ENCODE peak calls at places on chromosomes 16 and 17, in six cellular contexts. One of them, this sample, is unnamed.
A peak's percentile ranks its signal among the peaks of the same experiment; 100 is the strongest.

GRCh38 chr17:39209317-39210092 is 9.4 kb downstream of the RPL19 start:
- DNase-seq in stimulated activated CD8-positive, alpha-beta memory T cell treated with anti-CD3 and anti-CD28 coated beads, Interleukin-15, amount 100 ng/mL, for 48 hours: peak; percentile 70
- DNase-seq in NCI-H82: no peak
- DNase-seq in anterior cingulate cortex: no peak
- DNase-seq in GOT3: no peak
- DNase-seq in NCI-H69: peak; percentile 95
- DNase-seq in this sample: peak; percentile 88

GRCh38 chr16:11067697-11068141 is 123.4 kb downstream of the CLEC16A start:
- DNase-seq in stimulated activated CD8-positive, alpha-beta memory T cell treated with anti-CD3 and anti-CD28 coated beads, Interleukin-15, amount 100 ng/mL, for 48 hours: no peak
- DNase-seq in NCI-H82: no peak
- DNase-seq in anterior cingulate cortex: no peak
- DNase-seq in GOT3: no peak
- DNase-seq in NCI-H69: no peak
- DNase-seq in this sample: no peak

GRCh38 chr16:24721830-24722238 is 7.6 kb upstream of the TNRC6A start:
- DNase-seq in stimulated activated CD8-positive, alpha-beta memory T cell treated with anti-CD3 and anti-CD28 coated beads, Interleukin-15, amount 100 ng/mL, for 48 hours: peak; percentile 51
- DNase-seq in NCI-H82: no peak
- DNase-seq in anterior cingulate cortex: no peak
- DNase-seq in GOT3: no peak
- DNase-seq in NCI-H69: no peak
- DNase-seq in this sample: no peak

GRCh38 chr16:54193656-54194007 is 93.0 kb downstream of the IRX3 start:
- DNase-seq in stimulated activated CD8-positive, alpha-beta memory T cell treated with anti-CD3 and anti-CD28 coated beads, Interleukin-15, amount 100 ng/mL, for 48 hours: peak; percentile 15
- DNase-seq in NCI-H82: peak; percentile 69
- DNase-seq in anterior cingulate cortex: peak; percentile 20
- DNase-seq in GOT3: peak; percentile 67
- DNase-seq in NCI-H69: peak; percentile 86
- DNase-seq in this sample: peak; percentile 65

GRCh38 chr16:89711601-89712475 is 8.9 kb downstream of the VPS9D1 start:
- DNase-seq in stimulated activated CD8-positive, alpha-beta memory T cell treated with anti-CD3 and anti-CD28 coated beads, Interleukin-15, amount 100 ng/mL, for 48 hours: peak; percentile 65
- DNase-seq in NCI-H82: peak; percentile 87
- DNase-seq in anterior cingulate cortex: no peak
- DNase-seq in GOT3: no peak
- DNase-seq in NCI-H69: peak; percentile 65
- DNase-seq in this sample: no peak

GRCh38 chr17:65850486-65850885 is 289.0 kb upstream of the AXIN2 start:
- DNase-seq in stimulated activated CD8-positive, alpha-beta memory T cell treated with anti-CD3 and anti-CD28 coated beads, Interleukin-15, amount 100 ng/mL, for 48 hours: no peak
- DNase-seq in NCI-H82: no peak
- DNase-seq in anterior cingulate cortex: no peak
- DNase-seq in GOT3: no peak
- DNase-seq in NCI-H69: no peak
- DNase-seq in this sample: no peak

GRCh38 chr17:66775881-66776400 is 59.0 kb upstream of the CACNG5 start:
- DNase-seq in stimulated activated CD8-positive, alpha-beta memory T cell treated with anti-CD3 and anti-CD28 coated beads, Interleukin-15, amount 100 ng/mL, for 48 hours: no peak
- DNase-seq in NCI-H82: no peak
- DNase-seq in anterior cingulate cortex: no peak
- DNase-seq in GOT3: no peak
- DNase-seq in NCI-H69: peak; percentile 34
- DNase-seq in this sample: no peak

GRCh38 chr17:12320286-12320685 is 299.6 kb downstream of the MAP2K4 start:
- DNase-seq in stimulated activated CD8-positive, alpha-beta memory T cell treated with anti-CD3 and anti-CD28 coated beads, Interleukin-15, amount 100 ng/mL, for 48 hours: no peak
- DNase-seq in NCI-H82: no peak
- DNase-seq in anterior cingulate cortex: no peak
- DNase-seq in GOT3: no peak
- DNase-seq in NCI-H69: no peak
- DNase-seq in this sample: no peak

This sample was measured in gastrocnemius medialis.